ENCODE peak calls at places on chromosome 1, in six cellular contexts. M, G, R, J, Q and S are unnamed samples.

GRCh38 chr1:44634790-44635189 is 39.5 kb downstream of the TMEM53 start:
- DNase-seq in R (no peak), G (no peak), M (no peak), J (no peak), Q (no peak), S (no peak)

GRCh38 chr1:90133133-90133532 is 138.2 kb downstream of the ZNF326 start:
- DNase-seq in Q (peak; percentile 31), J (peak; percentile 21), M (no peak), R (peak; percentile 74), G (no peak), S (peak; percentile 93)

GRCh38 chr1:97379387-97380075 is 541.3 kb downstream of the DPYD start:
- DNase-seq in R (no peak), J (peak; percentile 86), Q (no peak), G (no peak), M (no peak), S (no peak)

GRCh38 chr1:201448981-201449380 is 20.0 kb downstream of the PHLDA3 start:
- DNase-seq in G (no peak), Q (no peak), J (no peak), M (no peak), R (no peak), S (no peak)

GRCh38 chr1:7608628-7609295 is 162.3 kb upstream of the VAMP3 start:
- DNase-seq in R (peak; percentile 85), J (peak; percentile 8), M (no peak), G (no peak), Q (no peak), S (no peak)

GRCh38 chr1:17563494-17564281 is 24.2 kb downstream of the ARHGEF10L start:
- DNase-seq in M (no peak), R (no peak), Q (no peak), J (no peak), G (no peak), S (no peak)

GRCh38 chr1:211335507-211336157 is 9.0 kb downstream of the TRAF5 start:
- DNase-seq in M (no peak), Q (no peak), G (no peak), R (peak; percentile 18), J (no peak), S (no peak)

GRCh38 chr1:175892686-175893085 is 149.3 kb upstream of the TNR start:
- DNase-seq in M (no peak), R (no peak), J (no peak), Q (no peak), G (no peak), S (no peak)

GRCh38 chr1:184322253-184322652 is 64.6 kb upstream of the C1orf21 start:
- DNase-seq in J (no peak), Q (no peak), R (no peak), M (no peak), G (no peak), S (no peak)

GRCh38 chr1:157925419-157926166 is 67.9 kb upstream of the KIRREL1 start:
- DNase-seq in Q (no peak), G (no peak), R (no peak), M (no peak), J (no peak), S (no peak)

GRCh38 chr1:100433563-100433962 is 81.3 kb downstream of the CDC14A start:
- DNase-seq in M (no peak), G (no peak), J (peak; percentile 28), Q (no peak), R (no peak), S (no peak)

GRCh38 chr1:27585684-27586083 is 18.3 kb downstream of the AHDC1 start:
- DNase-seq in R (no peak), M (no peak), G (no peak), Q (no peak), J (no peak), S (no peak)

GRCh38 chr1:246492611-246493245 is 14.4 kb downstream of the SMYD3 start:
- DNase-seq in J (peak; percentile 82), R (peak; percentile 64), G (no peak), Q (peak; percentile 46), M (no peak), S (peak; percentile 79)

GRCh38 chr1:47703161-47703825 is 265.4 kb downstream of the FOXD2 start:
- DNase-seq in R (no peak), G (no peak), J (no peak), M (no peak), Q (no peak), S (no peak)

GRCh38 chr1:169874229-169874628 is 19.5 kb downstream of the SCYL3 start:
- DNase-seq in J (peak; percentile 80), G (no peak), R (no peak), M (no peak), Q (no peak), S (no peak)

GRCh38 chr1:12549460-12550349 is 68.3 kb downstream of the DHRS3 start:
- DNase-seq in G (no peak), Q (peak; percentile 81), R (peak; percentile 31), M (no peak), J (peak; percentile 97), S (peak; percentile 25)

GRCh38 chr1:32014199-32014936 is 700 bp downstream of the KHDRBS1 start:
- DNase-seq in R (no peak), J (peak; percentile 55), G (no peak), Q (peak; percentile 45), M (peak; percentile 14), S (peak; percentile 70)

GRCh38 chr1:6785721-6786505 is 659 bp downstream of the CAMTA1 start:
- DNase-seq in G (no peak), J (no peak), Q (no peak), R (no peak), M (peak; percentile 60), S (peak; percentile 33)

GRCh38 chr1:97832490-97832889 is 88.3 kb downstream of the DPYD start:
- DNase-seq in G (no peak), J (peak; percentile 8), R (no peak), M (no peak), Q (no peak), S (peak; percentile 92)

GRCh38 chr1:109274533-109275476 is 8.1 kb downstream of the PSRC1 start:
- DNase-seq in Q (peak; percentile 75), M (no peak), R (peak; percentile 25), G (no peak), J (no peak), S (no peak)

GRCh38 chr1:41041866-41042265 is 20.3 kb upstream of the SLFNL1 start:
- DNase-seq in M (no peak), G (no peak), J (peak; percentile 80), R (no peak), Q (no peak), S (no peak)

GRCh38 chr1:117683571-117684285 is 77.9 kb downstream of the TENT5C start:
- DNase-seq in J (no peak), Q (no peak), R (no peak), M (no peak), G (no peak), S (no peak)

GRCh38 chr1:232876506-232877360 is 71.5 kb downstream of the MAP10 start:
- DNase-seq in M (no peak), R (no peak), G (no peak), J (no peak), Q (no peak), S (no peak)

GRCh38 chr1:31867546-31867945 is 51.7 kb upstream of the SPOCD1 start:
- DNase-seq in Q (no peak), J (no peak), R (no peak), M (no peak), G (no peak), S (no peak)